ENCODE peak calls at places on chromosomes 7 and 10, in nine cellular contexts. I, D, Y, J, K, Z, V, B and S are unnamed samples.

GRCh38 chr7:135803143-135803542 is 54.5 kb upstream of the FAM180A start:
- DNase-seq in Z (no peak), D (no peak), B (no peak), V (no peak), K (no peak), I (no peak), Y (no peak), J (no peak), S (peak; percentile 6)

GRCh38 chr7:37915438-37915837 is 1.2 kb downstream of the SFRP4 start:
- DNase-seq in Y (no peak), I (peak; percentile 42), D (peak; percentile 25), B (no peak), J (peak; percentile 68), K (no peak), V (no peak), Z (no peak), S (peak; percentile 14)

GRCh38 chr10:22607261-22607660 is 107.1 kb downstream of the PIP4K2A start:
- DNase-seq in Y (no peak), K (no peak), J (peak; percentile 34), I (no peak), D (no peak), Z (no peak), B (no peak), V (no peak), S (no peak)

GRCh38 chr7:114663502-114663901 is 248.9 kb downstream of the FOXP2 start:
- DNase-seq in D (no peak), K (no peak), Y (peak; percentile 3), J (peak; percentile 34), I (peak; percentile 59), V (peak; percentile 57), Z (no peak), B (no peak), S (peak; percentile 35)

GRCh38 chr10:33335550-33335799 is 1.0 kb upstream of the NRP1 start:
- DNase-seq in Z (no peak), B (no peak), I (no peak), J (no peak), K (no peak), D (no peak), V (peak; percentile 50), Y (no peak), S (no peak)

GRCh38 chr7:33087858-33088257 is 21.3 kb downstream of the RP9 start:
- DNase-seq in D (no peak), I (no peak), J (no peak), B (no peak), Z (no peak), Y (no peak), V (peak; percentile 82), K (no peak), S (no peak)

GRCh38 chr7:139914306-139914747 is 85.3 kb downstream of the TBXAS1 start:
- DNase-seq in V (peak; percentile 71), I (peak; percentile 61), Z (no peak), Y (no peak), D (no peak), B (no peak), J (no peak), K (no peak), S (peak; percentile 48)

GRCh38 chr7:151648429-151648828 is 128.7 kb upstream of the RHEB start:
- DNase-seq in J (no peak), Z (no peak), B (no peak), Y (no peak), V (no peak), D (no peak), I (no peak), K (no peak), S (no peak)

GRCh38 chr7:139515266-139515665 is 8.2 kb upstream of the CLEC2L start:
- DNase-seq in I (no peak), V (no peak), Z (no peak), B (no peak), Y (no peak), K (no peak), D (no peak), J (no peak), S (no peak)

GRCh38 chr10:130021373-130021950 is 57.4 kb upstream of the EBF3 start:
- DNase-seq in B (no peak), K (no peak), I (peak; percentile 49), J (peak; percentile 97), V (peak; percentile 71), Y (no peak), Z (no peak), D (no peak), S (peak; percentile 76)

GRCh38 chr7:1479287-1479686 is 20.0 kb upstream of the MICALL2 start:
- DNase-seq in K (no peak), D (no peak), V (no peak), Z (no peak), J (no peak), Y (no peak), I (no peak), B (no peak), S (no peak)

GRCh38 chr7:85030893-85031292 is 156.0 kb downstream of the SEMA3D start:
- DNase-seq in D (no peak), V (peak; percentile 71), B (no peak), J (peak; percentile 37), Y (peak; percentile 5), I (peak; percentile 71), Z (no peak), K (no peak), S (peak; percentile 35)

GRCh38 chr10:60073397-60073780 is 167.0 kb upstream of the CCDC6 start:
- DNase-seq in J (no peak), D (no peak), B (no peak), K (no peak), Y (no peak), V (no peak), Z (no peak), I (no peak), S (no peak)

GRCh38 chr10:16105082-16105481 is 244.8 kb upstream of the MINDY3 start:
- DNase-seq in I (no peak), B (no peak), Y (no peak), K (no peak), V (peak; percentile 43), J (no peak), Z (no peak), D (no peak), S (peak; percentile 1)

GRCh38 chr7:25215694-25216335 is 12.5 kb downstream of the NPVF start:
- DNase-seq in D (no peak), B (no peak), Z (no peak), J (no peak), I (no peak), V (no peak), Y (no peak), K (no peak), S (no peak)

GRCh38 chr7:91242097-91242846 is 22.0 kb upstream of the FZD1 start:
- DNase-seq in D (no peak), Z (no peak), V (peak; percentile 39), K (no peak), J (peak; percentile 55), I (peak; percentile 52), Y (no peak), B (no peak), S (peak; percentile 48)

GRCh38 chr10:44327461-44327860 is 57.4 kb downstream of the CXCL12 start:
- DNase-seq in B (no peak), V (no peak), Z (no peak), Y (no peak), K (no peak), J (no peak), D (no peak), I (no peak), S (no peak)

GRCh38 chr10:48533951-48534720 is 70.7 kb downstream of the ARHGAP22 start:
- DNase-seq in J (no peak), Y (no peak), V (peak; percentile 69), B (no peak), D (no peak), I (peak; percentile 54), Z (no peak), K (no peak), S (no peak)

GRCh38 chr10:75434292-75434691 is 2.9 kb downstream of the LRMDA start:
- DNase-seq in K (no peak), Z (no peak), I (no peak), Y (no peak), J (peak; percentile 73), V (no peak), B (no peak), D (no peak), S (peak; percentile 33)

GRCh38 chr7:81294897-81295515 is 376.2 kb upstream of the SEMA3C start:
- DNase-seq in I (no peak), K (no peak), J (no peak), Z (peak; percentile 68), Y (no peak), B (no peak), V (no peak), D (no peak), S (no peak)

GRCh38 chr10:61592581-61592980 is 70.1 kb upstream of the CABCOCO1 start:
- DNase-seq in Z (no peak), K (peak; percentile 15), V (peak; percentile 6), D (no peak), Y (peak; percentile 27), B (no peak), J (peak; percentile 33), I (no peak), S (peak; percentile 51)
- TF ChIP-seq CTCF in Z (peak; percentile 26), K (peak; percentile 49), V (peak; percentile 42), D (peak; percentile 21), Y (peak; percentile 55), B (no peak), J (peak; percentile 32), I (peak; percentile 32), S (peak; percentile 31)

GRCh38 chr7:102974366-102975236 is 61.8 kb downstream of the LRRC17 start:
- DNase-seq in I (no peak), J (peak; percentile 54), Z (no peak), V (no peak), B (no peak), D (no peak), Y (no peak), K (no peak), S (no peak)
- TF ChIP-seq CTCF in I (no peak), J (peak; percentile 30), Z (no peak), V (peak; percentile 8), B (no peak), D (peak; percentile 26), Y (no peak), K (no peak), S (no peak)

DNA sequence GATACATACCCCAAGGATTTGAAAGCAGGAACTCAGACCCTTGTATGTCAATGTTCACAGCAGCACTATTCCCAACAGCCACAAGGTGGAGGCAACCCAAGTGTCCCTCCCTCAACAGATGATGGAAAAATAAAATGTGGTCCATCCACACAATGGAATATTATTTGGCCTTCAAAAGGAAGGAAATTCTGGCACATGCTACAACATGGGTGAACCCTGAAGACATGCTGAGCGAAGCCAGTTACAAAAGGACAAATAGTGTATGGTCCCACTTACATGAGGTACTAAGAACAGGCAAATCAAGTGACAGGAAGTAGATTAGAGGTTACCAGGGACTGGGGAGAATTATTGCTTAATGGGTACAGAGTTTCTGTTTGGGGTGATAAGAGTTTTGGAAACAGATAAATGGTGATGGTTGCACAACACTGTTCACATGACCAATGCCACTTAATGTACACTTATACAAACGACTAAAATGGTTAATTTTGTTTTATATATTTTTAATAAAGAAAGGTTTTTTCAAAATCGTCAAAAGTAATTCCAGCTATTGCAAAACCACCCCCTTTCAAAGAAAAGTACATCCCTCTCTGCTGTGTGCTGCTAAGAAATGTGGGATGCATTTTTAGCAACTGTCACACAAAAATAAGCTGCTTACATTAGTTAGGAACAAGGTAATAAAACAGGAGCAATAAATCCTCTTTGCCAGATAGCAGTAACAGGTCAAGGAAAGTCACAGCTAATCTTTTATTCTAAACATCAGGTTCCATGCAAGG is 85.7 kb downstream of the GRB10 start:
- DNase-seq in K (peak; percentile 27), B (no peak), Y (peak; percentile 32), J (peak; percentile 72), D (no peak), Z (no peak), V (no peak), I (no peak), S (peak; percentile 23)
- TF ChIP-seq CTCF in K (peak; percentile 66), B (no peak), Y (peak; percentile 55), J (peak; percentile 68), D (peak; percentile 50), Z (peak; percentile 38), V (peak; percentile 62), I (peak; percentile 61), S (peak; percentile 26)

GRCh38 chr10:27241640-27242472 is 1.3 kb upstream of the ACBD5 start:
- DNase-seq in V (peak; percentile 96), Y (peak; percentile 89), I (peak; percentile 97), Z (peak; percentile 89), D (peak; percentile 92), B (peak; percentile 96), J (peak; percentile 94), K (peak; percentile 93), S (peak; percentile 95)
- TF ChIP-seq CTCF in V (peak; percentile 21), Y (peak; percentile 43), I (peak; percentile 28), Z (peak; percentile 47), D (peak; percentile 42), B (no peak), J (peak; percentile 35), K (no peak), S (no peak)